ENCODE peak calls at places on chromosome 7, in six cellular contexts. B, Q, T, C, Z and X are unnamed samples.

GRCh38 chr7:29405891-29406290 is 157.7 kb upstream of the PRR15 start:
- DNase-seq in B (no peak), Q (no peak), T (no peak), C (no peak), Z (no peak), X (no peak)

GRCh38 chr7:155965010-155965409 is 152.7 kb upstream of the SHH start:
- DNase-seq in B (no peak), Q (no peak), T (no peak), C (no peak), Z (no peak), X (no peak)

GRCh38 chr7:54812747-54813146 is 53.7 kb upstream of the SEC61G start:
- DNase-seq in B (no peak), Q (no peak), T (no peak), C (no peak), Z (no peak), X (no peak)

GRCh38 chr7:22885824-22886255 is 63.2 kb upstream of the TOMM7 start:
- DNase-seq in B (peak; percentile 24), Q (no peak), T (no peak), C (no peak), Z (no peak), X (no peak)

GRCh38 chr7:129859188-129859587 is 93.6 kb downstream of the UBE2H start:
- DNase-seq in B (no peak), Q (no peak), T (no peak), C (no peak), Z (no peak), X (no peak)

GRCh38 chr7:24751484-24751883 is 5.8 kb downstream of the GSDME start:
- DNase-seq in B (no peak), Q (no peak), T (no peak), C (no peak), Z (no peak), X (no peak)

GRCh38 chr7:51187941-51188340 is 128.7 kb downstream of the COBL start:
- DNase-seq in B (no peak), Q (no peak), T (peak; percentile 47), C (peak; percentile 81), Z (no peak), X (peak; percentile 32)

GRCh38 chr7:44379366-44380178 is 54.2 kb upstream of the CAMK2B start:
- DNase-seq in B (no peak), Q (no peak), T (no peak), C (no peak), Z (no peak), X (no peak)

GRCh38 chr7:25804154-25804553 is 347.8 kb upstream of the NFE2L3 start:
- DNase-seq in B (no peak), Q (no peak), T (no peak), C (peak; percentile 34), Z (no peak), X (no peak)

GRCh38 chr7:151125459-151125834 is 39.2 kb downstream of the AGAP3 start:
- DNase-seq in B (no peak), Q (peak; percentile 64), T (no peak), C (no peak), Z (no peak), X (no peak)

GRCh38 chr7:90211391-90212148 is at the start of gene STEAP2:
- DNase-seq in B (peak; percentile 87), Q (peak; percentile 89), T (peak; percentile 52), C (peak; percentile 81), Z (peak; percentile 32), X (peak; percentile 46)

GRCh38 chr7:46015107-46015868 is 94.2 kb upstream of the IGFBP3 start:
- DNase-seq in B (no peak), Q (peak; percentile 15), T (no peak), C (no peak), Z (no peak), X (no peak)

GRCh38 chr7:23419845-23420244 is 50.4 kb downstream of the IGF2BP3 start:
- DNase-seq in B (no peak), Q (no peak), T (no peak), C (no peak), Z (no peak), X (no peak)

GRCh38 chr7:21902240-21902639 is 43.5 kb downstream of the CDCA7L start:
- DNase-seq in B (no peak), Q (no peak), T (no peak), C (no peak), Z (no peak), X (no peak)

GRCh38 chr7:21939136-21939857 is 6.4 kb downstream of the CDCA7L start:
- DNase-seq in B (no peak), Q (no peak), T (no peak), C (peak; percentile 46), Z (no peak), X (no peak)

GRCh38 chr7:129189661-129190310 is 1.4 kb downstream of the SMO start:
- DNase-seq in B (no peak), Q (no peak), T (no peak), C (no peak), Z (no peak), X (no peak)

GRCh38 chr7:14894826-14895225 is 7.7 kb downstream of the DGKB start:
- DNase-seq in B (no peak), Q (no peak), T (no peak), C (no peak), Z (no peak), X (no peak)

GRCh38 chr7:112009081-112009480 is 197.1 kb downstream of the DOCK4 start:
- DNase-seq in B (no peak), Q (no peak), T (no peak), C (no peak), Z (no peak), X (no peak)

GRCh38 chr7:139153832-139154231 is 44.3 kb upstream of the ZC3HAV1 start:
- DNase-seq in B (no peak), Q (no peak), T (no peak), C (no peak), Z (no peak), X (no peak)

GRCh38 chr7:131619336-131620305 is 63.2 kb upstream of the PODXL start:
- DNase-seq in B (no peak), Q (no peak), T (no peak), C (no peak), Z (no peak), X (no peak)

GRCh38 chr7:77427996-77428603 is 12.0 kb upstream of the GSAP start:
- DNase-seq in B (no peak), Q (peak; percentile 19), T (no peak), C (no peak), Z (no peak), X (no peak)

GRCh38 chr7:106367018-106367420 is 82.2 kb upstream of the NAMPT start:
- DNase-seq in B (peak; percentile 4), Q (no peak), T (no peak), C (peak; percentile 34), Z (no peak), X (no peak)

GRCh38 chr7:94972296-94972695 is 64.9 kb downstream of the PPP1R9A start:
- DNase-seq in B (no peak), Q (no peak), T (no peak), C (no peak), Z (no peak), X (no peak)